ENCODE peak calls at places on chromosomes 16 and 17, in five cellular contexts. A is lung, I is posterior cingulate gyrus, W is globus pallidus, R is Calu3. E is an unnamed sample.

GRCh38 chr17:73645050-73645871 is 1.0 kb upstream of the SDK2 start:
- DNase-seq in R (peak; percentile 18), A (no peak), W (peak; percentile 64), I (peak; percentile 75), E (no peak)

GRCh38 chr17:17382901-17383300 is 79.7 kb downstream of the NT5M start:
- DNase-seq in A (no peak), W (no peak), I (no peak), R (no peak), E (no peak)

GRCh38 chr16:53502331-53503269 is at the start of gene AKTIP:
- DNase-seq in I (peak; percentile 72), W (peak; percentile 34), R (peak; percentile 86), A (peak; percentile 77), E (peak; percentile 91)

GRCh38 chr17:80863626-80864025 is 128.0 kb upstream of the CHMP6 start:
- DNase-seq in A (no peak), W (no peak), I (no peak), R (no peak), E (no peak)

GRCh38 chr17:38417210-38417951 is 10.9 kb upstream of the ARHGAP23 start:
- DNase-seq in I (no peak), A (no peak), W (peak; percentile 16), R (no peak), E (no peak)

GRCh38 chr16:12907670-12908233 is 6.4 kb downstream of the SHISA9 start:
- DNase-seq in A (no peak), I (no peak), W (peak; percentile 22), R (no peak), E (no peak)

GRCh38 chr17:79441607-79442006 is 169.2 kb downstream of the RBFOX3 start:
- DNase-seq in R (no peak), A (no peak), I (no peak), W (no peak), E (no peak)

GRCh38 chr17:80910043-80910442 is 81.6 kb upstream of the CHMP6 start:
- DNase-seq in I (no peak), W (no peak), R (no peak), A (no peak), E (no peak)

GRCh38 chr16:66606000-66606751 is 1.7 kb downstream of the CMTM3 start:
- DNase-seq in I (no peak), R (no peak), W (no peak), A (no peak), E (no peak)

GRCh38 chr16:86806838-86807351 is 228.5 kb downstream of the FOXL1 start:
- DNase-seq in A (no peak), R (no peak), W (no peak), I (no peak), E (no peak)

GRCh38 chr17:7403043-7403901 is 625 bp downstream of the TMEM256 start:
- DNase-seq in I (no peak), A (peak; percentile 54), R (no peak), W (no peak), E (peak; percentile 95)

GRCh38 chr17:79533116-79533515 is 77.7 kb downstream of the RBFOX3 start:
- DNase-seq in W (no peak), I (no peak), R (no peak), A (no peak), E (no peak)

GRCh38 chr17:35080536-35080935 is 17.0 kb upstream of the RFFL start:
- DNase-seq in I (no peak), A (no peak), W (no peak), R (no peak), E (no peak)

GRCh38 chr16:86637744-86638143 is 59.4 kb downstream of the FOXL1 start:
- DNase-seq in A (no peak), R (no peak), I (no peak), W (no peak), E (no peak)

GRCh38 chr17:76707985-76708807 is 2.6 kb downstream of the MXRA7 start:
- DNase-seq in W (peak; percentile 84), I (no peak), R (no peak), A (no peak), E (no peak)

GRCh38 chr17:1422907-1423306 is 22.9 kb upstream of the YWHAE start:
- DNase-seq in W (no peak), A (peak; percentile 53), I (no peak), R (peak; percentile 4), E (no peak)

GRCh38 chr16:68785715-68786114 is 48.6 kb downstream of the CDH1 start:
- DNase-seq in W (no peak), A (no peak), R (no peak), I (no peak), E (no peak)

GRCh38 chr17:74132354-74132753 is 71.1 kb upstream of the RPL38 start:
- DNase-seq in I (no peak), W (no peak), A (no peak), R (no peak), E (no peak)

GRCh38 chr17:17792551-17793377 is 44.0 kb downstream of the SREBF1 start:
- DNase-seq in I (no peak), W (peak; percentile 57), R (no peak), A (no peak), E (no peak)

E was measured in esophagus muscularis mucosa.